ENCODE peak calls at places on chromosomes 16 and 17, in nine cellular contexts. One of them, this sample, is unnamed.

GRCh38 chr17:72158895-72159885 is 38.4 kb downstream of the SOX9 start:
- DNase-seq in IMR-90: peak; percentile 44
- DNase-seq in Peyer's patch: no peak
- DNase-seq in glutamatergic neuron: no peak
- DNase-seq in activated CD8-positive, alpha-beta memory T cell treated with anti-CD3 and anti-CD28 coated beads for 24 hours: no peak
- DNase-seq in erythroblast: no peak
- DNase-seq in T-cell: no peak
- DNase-seq in hippocampal formation: no peak
- DNase-seq in bronchial epithelial cell: no peak
- DNase-seq in this sample: no peak

GRCh38 chr17:38766341-38766740 is 13.8 kb downstream of the PSMB3 start:
- DNase-seq in Peyer's patch: no peak
- DNase-seq in hippocampal formation: no peak
- DNase-seq in glutamatergic neuron: no peak
- DNase-seq in bronchial epithelial cell: no peak
- DNase-seq in activated CD8-positive, alpha-beta memory T cell treated with anti-CD3 and anti-CD28 coated beads for 24 hours: no peak
- DNase-seq in T-cell: no peak
- DNase-seq in erythroblast: no peak
- DNase-seq in IMR-90: no peak
- DNase-seq in this sample: no peak

GRCh38 chr16:1420111-1420539 is 422 bp downstream of the UQCC4 start:
- DNase-seq in bronchial epithelial cell: no peak
- DNase-seq in erythroblast: peak; percentile 53
- DNase-seq in glutamatergic neuron: no peak
- DNase-seq in activated CD8-positive, alpha-beta memory T cell treated with anti-CD3 and anti-CD28 coated beads for 24 hours: no peak
- DNase-seq in Peyer's patch: no peak
- DNase-seq in hippocampal formation: peak; percentile 8
- DNase-seq in T-cell: no peak
- DNase-seq in IMR-90: no peak
- DNase-seq in this sample: no peak

GRCh38 chr17:7961436-7961835 is 29.4 kb downstream of the CNTROB start:
- DNase-seq in Peyer's patch: no peak
- DNase-seq in hippocampal formation: no peak
- DNase-seq in activated CD8-positive, alpha-beta memory T cell treated with anti-CD3 and anti-CD28 coated beads for 24 hours: no peak
- DNase-seq in IMR-90: no peak
- DNase-seq in bronchial epithelial cell: no peak
- DNase-seq in erythroblast: no peak
- DNase-seq in glutamatergic neuron: no peak
- DNase-seq in T-cell: no peak
- DNase-seq in this sample: no peak

GRCh38 chr16:31453255-31454204 is 5.8 kb upstream of the ARMC5 start:
- DNase-seq in bronchial epithelial cell: peak; percentile 74
- DNase-seq in activated CD8-positive, alpha-beta memory T cell treated with anti-CD3 and anti-CD28 coated beads for 24 hours: no peak
- DNase-seq in T-cell: no peak
- DNase-seq in Peyer's patch: peak; percentile 87
- DNase-seq in glutamatergic neuron: no peak
- DNase-seq in hippocampal formation: no peak
- DNase-seq in erythroblast: peak; percentile 85
- DNase-seq in IMR-90: peak; percentile 36
- DNase-seq in this sample: peak; percentile 63

GRCh38 chr17:39623356-39623950 is 3.3 kb upstream of the PPP1R1B start:
- DNase-seq in activated CD8-positive, alpha-beta memory T cell treated with anti-CD3 and anti-CD28 coated beads for 24 hours: peak; percentile 96
- DNase-seq in glutamatergic neuron: peak; percentile 94
- DNase-seq in T-cell: peak; percentile 80
- DNase-seq in bronchial epithelial cell: peak; percentile 44
- DNase-seq in hippocampal formation: peak; percentile 51
- DNase-seq in erythroblast: peak; percentile 67
- DNase-seq in Peyer's patch: peak; percentile 96
- DNase-seq in IMR-90: peak; percentile 36
- DNase-seq in this sample: peak; percentile 57

GRCh38 chr17:305090-305976 is 47.3 kb downstream of the RPH3AL start:
- DNase-seq in bronchial epithelial cell: no peak
- DNase-seq in T-cell: no peak
- DNase-seq in hippocampal formation: no peak
- DNase-seq in activated CD8-positive, alpha-beta memory T cell treated with anti-CD3 and anti-CD28 coated beads for 24 hours: no peak
- DNase-seq in IMR-90: no peak
- DNase-seq in glutamatergic neuron: peak; percentile 60
- DNase-seq in erythroblast: no peak
- DNase-seq in Peyer's patch: no peak
- DNase-seq in this sample: no peak

GRCh38 chr16:9102379-9102778 is 10.9 kb downstream of the HAPSTR1 start:
- DNase-seq in Peyer's patch: no peak
- DNase-seq in IMR-90: peak; percentile 97
- DNase-seq in activated CD8-positive, alpha-beta memory T cell treated with anti-CD3 and anti-CD28 coated beads for 24 hours: no peak
- DNase-seq in erythroblast: no peak
- DNase-seq in glutamatergic neuron: no peak
- DNase-seq in T-cell: no peak
- DNase-seq in hippocampal formation: no peak
- DNase-seq in bronchial epithelial cell: peak; percentile 86
- DNase-seq in this sample: peak; percentile 85

GRCh38 chr17:72795941-72796340 is 296.5 kb downstream of the SLC39A11 start:
- DNase-seq in glutamatergic neuron: no peak
- DNase-seq in erythroblast: no peak
- DNase-seq in activated CD8-positive, alpha-beta memory T cell treated with anti-CD3 and anti-CD28 coated beads for 24 hours: no peak
- DNase-seq in hippocampal formation: no peak
- DNase-seq in bronchial epithelial cell: no peak
- DNase-seq in Peyer's patch: no peak
- DNase-seq in T-cell: no peak
- DNase-seq in IMR-90: no peak
- DNase-seq in this sample: peak; percentile 74

GRCh38 chr17:29291163-29291752 is 2.7 kb downstream of the NUFIP2 start:
- DNase-seq in erythroblast: peak; percentile 76
- DNase-seq in bronchial epithelial cell: peak; percentile 78
- DNase-seq in hippocampal formation: peak; percentile 83
- DNase-seq in IMR-90: peak; percentile 77
- DNase-seq in activated CD8-positive, alpha-beta memory T cell treated with anti-CD3 and anti-CD28 coated beads for 24 hours: no peak
- DNase-seq in glutamatergic neuron: no peak
- DNase-seq in T-cell: peak; percentile 8
- DNase-seq in Peyer's patch: no peak
- DNase-seq in this sample: peak; percentile 24

GRCh38 chr17:2580641-2581040 is 12.8 kb upstream of the PAFAH1B1 start:
- DNase-seq in erythroblast: no peak
- DNase-seq in hippocampal formation: peak; percentile 88
- DNase-seq in bronchial epithelial cell: no peak
- DNase-seq in IMR-90: no peak
- DNase-seq in T-cell: no peak
- DNase-seq in glutamatergic neuron: no peak
- DNase-seq in Peyer's patch: no peak
- DNase-seq in activated CD8-positive, alpha-beta memory T cell treated with anti-CD3 and anti-CD28 coated beads for 24 hours: no peak
- DNase-seq in this sample: no peak

GRCh38 chr17:17514993-17515920 is 19.1 kb upstream of the RASD1 start:
- DNase-seq in erythroblast: no peak
- DNase-seq in glutamatergic neuron: peak; percentile 33
- DNase-seq in bronchial epithelial cell: no peak
- DNase-seq in T-cell: no peak
- DNase-seq in activated CD8-positive, alpha-beta memory T cell treated with anti-CD3 and anti-CD28 coated beads for 24 hours: no peak
- DNase-seq in IMR-90: peak; percentile 25
- DNase-seq in hippocampal formation: no peak
- DNase-seq in Peyer's patch: no peak
- DNase-seq in this sample: no peak

GRCh38 chr16:52254753-52255152 is 292.2 kb downstream of the TOX3 start:
- DNase-seq in hippocampal formation: no peak
- DNase-seq in activated CD8-positive, alpha-beta memory T cell treated with anti-CD3 and anti-CD28 coated beads for 24 hours: no peak
- DNase-seq in Peyer's patch: no peak
- DNase-seq in glutamatergic neuron: no peak
- DNase-seq in T-cell: no peak
- DNase-seq in bronchial epithelial cell: peak; percentile 83
- DNase-seq in erythroblast: no peak
- DNase-seq in IMR-90: no peak
- DNase-seq in this sample: no peak

GRCh38 chr17:82358467-82359350 is at the start of gene TEX19:
- DNase-seq in hippocampal formation: no peak
- DNase-seq in IMR-90: no peak
- DNase-seq in glutamatergic neuron: no peak
- DNase-seq in Peyer's patch: no peak
- DNase-seq in bronchial epithelial cell: no peak
- DNase-seq in activated CD8-positive, alpha-beta memory T cell treated with anti-CD3 and anti-CD28 coated beads for 24 hours: no peak
- DNase-seq in T-cell: no peak
- DNase-seq in erythroblast: peak; percentile 46
- DNase-seq in this sample: no peak

GRCh38 chr17:49850772-49851386 is 3.0 kb upstream of the TAC4 start:
- DNase-seq in T-cell: no peak
- DNase-seq in activated CD8-positive, alpha-beta memory T cell treated with anti-CD3 and anti-CD28 coated beads for 24 hours: peak; percentile 65
- DNase-seq in hippocampal formation: no peak
- DNase-seq in bronchial epithelial cell: no peak
- DNase-seq in Peyer's patch: no peak
- DNase-seq in glutamatergic neuron: no peak
- DNase-seq in erythroblast: no peak
- DNase-seq in IMR-90: no peak
- DNase-seq in this sample: peak; percentile 19

GRCh38 chr17:78019367-78019975 is 61.0 kb downstream of the TNRC6C start:
- DNase-seq in Peyer's patch: no peak
- DNase-seq in T-cell: no peak
- DNase-seq in IMR-90: peak; percentile 62
- DNase-seq in bronchial epithelial cell: peak; percentile 44
- DNase-seq in hippocampal formation: peak; percentile 69
- DNase-seq in glutamatergic neuron: no peak
- DNase-seq in erythroblast: peak; percentile 72
- DNase-seq in activated CD8-positive, alpha-beta memory T cell treated with anti-CD3 and anti-CD28 coated beads for 24 hours: no peak
- DNase-seq in this sample: peak; percentile 55

GRCh38 chr16:3999479-3999868 is 116.8 kb downstream of the ADCY9 start:
- DNase-seq in glutamatergic neuron: peak; percentile 72
- DNase-seq in hippocampal formation: no peak
- DNase-seq in bronchial epithelial cell: no peak
- DNase-seq in T-cell: no peak
- DNase-seq in activated CD8-positive, alpha-beta memory T cell treated with anti-CD3 and anti-CD28 coated beads for 24 hours: no peak
- DNase-seq in Peyer's patch: no peak
- DNase-seq in erythroblast: no peak
- DNase-seq in IMR-90: peak; percentile 81
- DNase-seq in this sample: peak; percentile 58

GRCh38 chr16:14564881-14565687 is 65.0 kb downstream of the PARN start:
- DNase-seq in hippocampal formation: no peak
- DNase-seq in activated CD8-positive, alpha-beta memory T cell treated with anti-CD3 and anti-CD28 coated beads for 24 hours: no peak
- DNase-seq in IMR-90: peak; percentile 14
- DNase-seq in glutamatergic neuron: no peak
- DNase-seq in bronchial epithelial cell: peak; percentile 90
- DNase-seq in Peyer's patch: no peak
- DNase-seq in T-cell: no peak
- DNase-seq in erythroblast: no peak
- DNase-seq in this sample: no peak

GRCh38 chr17:45147581-45148182 is 593 bp upstream of the HEXIM1 start:
- DNase-seq in bronchial epithelial cell: peak; percentile 83
- DNase-seq in hippocampal formation: peak; percentile 96
- DNase-seq in Peyer's patch: peak; percentile 90
- DNase-seq in erythroblast: peak; percentile 97
- DNase-seq in IMR-90: peak; percentile 97
- DNase-seq in glutamatergic neuron: peak; percentile 83
- DNase-seq in activated CD8-positive, alpha-beta memory T cell treated with anti-CD3 and anti-CD28 coated beads for 24 hours: peak; percentile 93
- DNase-seq in T-cell: peak; percentile 66
- DNase-seq in this sample: peak; percentile 88

This sample was measured in trophoblast cell.